ENCODE peak calls at places on chromosomes 4 and X, in ten cellular contexts. O is heart left ventricle, A is lower leg skin, P is tibial artery, U is fibroblast of pulmonary artery, M is thoracic aorta, B is body of pancreas, S is HCT116, Z is progenitor cell of endocrine pancreas, L is AG04450. K is an unnamed sample.

GRCh38 chr4:38034986-38035882 is 75.0 kb downstream of the PTTG2 start:
- DNase-seq in M (no peak), O (no peak), U (peak), P (no peak), A (peak), B (peak), L (peak), Z (no peak), S (peak), K (no peak)

GRCh38 chr4:153535735-153536494 is 69.8 kb downstream of the TMEM131L start:
- DNase-seq in S (no peak), B (no peak), A (no peak), O (no peak), Z (no peak), L (no peak), P (no peak), U (peak), M (no peak), K (no peak)

GRCh38 chrX:20435913-20436312 is 169.2 kb upstream of the RPS6KA3 start:
- DNase-seq in Z (no peak), A (no peak), B (no peak), M (no peak), O (no peak), S (no peak), P (no peak), U (no peak), L (no peak), K (no peak)

GRCh38 chrX:40722930-40723329 is 12.4 kb downstream of the MED14 start:
- DNase-seq in U (no peak), A (no peak), P (no peak), M (no peak), B (no peak), L (no peak), Z (no peak), S (no peak), O (no peak), K (no peak)

GRCh38 chr4:150209140-150209829 is 131.0 kb downstream of the DCLK2 start:
- DNase-seq in L (peak), Z (peak), A (no peak), M (no peak), P (peak), U (peak), B (peak), O (peak), S (peak), K (peak)

GRCh38 chr4:138158746-138159297 is 83.3 kb downstream of the SLC7A11 start:
- DNase-seq in P (no peak), M (no peak), Z (no peak), S (no peak), B (no peak), L (peak), A (no peak), U (peak), O (no peak), K (no peak)

GRCh38 chr4:4395849-4396627 is 9.1 kb downstream of the NSG1 start:
- DNase-seq in L (peak), B (no peak), M (no peak), S (no peak), A (no peak), Z (no peak), P (no peak), U (peak), O (no peak), K (no peak)

GRCh38 chrX:15849555-15849954 is 5.1 kb downstream of the AP1S2 start:
- DNase-seq in P (no peak), A (no peak), S (no peak), U (peak), M (no peak), Z (no peak), O (no peak), L (no peak), B (no peak), K (no peak)

GRCh38 chrX:136028383-136028984 is 43.2 kb downstream of the SLC9A6 start:
- DNase-seq in O (no peak), U (peak), M (no peak), P (no peak), B (no peak), A (no peak), Z (no peak), L (no peak), S (peak), K (no peak)

GRCh38 chrX:40866878-40867277 is 131.5 kb upstream of the MED14 start:
- DNase-seq in B (peak), M (no peak), A (no peak), L (no peak), O (peak), S (no peak), Z (no peak), P (no peak), U (peak), K (no peak)

GRCh38 chrX:107355533-107355932 is 93.9 kb upstream of the FRMPD3 start:
- DNase-seq in S (no peak), P (no peak), U (no peak), Z (no peak), B (no peak), M (no peak), A (no peak), O (no peak), L (no peak), K (no peak)

GRCh38 chr4:30929649-30930048 is 209.5 kb downstream of the PCDH7 start:
- DNase-seq in U (no peak), Z (no peak), O (no peak), A (no peak), L (no peak), S (no peak), P (no peak), B (no peak), M (no peak), K (no peak)

GRCh38 chr4:168800926-168801325 is 209.1 kb downstream of the CBR4 start:
- DNase-seq in S (no peak), A (no peak), Z (no peak), O (no peak), P (no peak), M (no peak), B (no peak), L (no peak), U (no peak), K (no peak)

GRCh38 chrX:112628288-112628687 is 51.5 kb downstream of the LHFPL1 start:
- DNase-seq in U (no peak), B (no peak), O (no peak), A (no peak), L (no peak), P (no peak), S (no peak), Z (no peak), M (no peak), K (no peak)

GRCh38 chr4:42152507-42153504 is at the start of gene BEND4:
- DNase-seq in U (no peak), B (no peak), A (no peak), Z (peak), L (no peak), P (no peak), S (no peak), O (no peak), M (no peak), K (no peak)

GRCh38 chrX:154083134-154083517 is 14.4 kb downstream of the MECP2 start:
- DNase-seq in P (no peak), S (no peak), Z (no peak), B (no peak), M (no peak), O (no peak), A (no peak), L (no peak), U (peak), K (no peak)

GRCh38 chrX:80828232-80828631 is 18.6 kb upstream of the BRWD3 start:
- DNase-seq in M (no peak), B (no peak), U (no peak), Z (no peak), A (no peak), P (no peak), L (no peak), S (no peak), O (no peak), K (no peak)

GRCh38 chrX:103376118-103376978 is at the start of gene BEX3:
- DNase-seq in U (peak), L (no peak), B (peak), P (peak), A (no peak), Z (peak), M (no peak), O (peak), S (no peak), K (no peak)

GRCh38 chrX:53317365-53318069 is 36.1 kb upstream of the IQSEC2 start:
- DNase-seq in L (no peak), A (peak), B (peak), P (peak), O (peak), U (peak), M (peak), Z (peak), S (no peak), K (peak)

GRCh38 chrX:26651755-26652154 is 435.8 kb downstream of the MAGEB5 start:
- DNase-seq in P (no peak), L (no peak), U (no peak), Z (no peak), S (no peak), B (no peak), A (no peak), M (no peak), O (no peak), K (no peak)

GRCh38 chr4:86558799-86559198 is 35.3 kb upstream of the PTPN13 start:
- DNase-seq in A (no peak), B (no peak), S (no peak), Z (no peak), U (no peak), M (no peak), L (no peak), O (no peak), P (no peak), K (no peak)

GRCh38 chr4:183164963-183165362 is 65.9 kb downstream of the WWC2 start:
- DNase-seq in M (no peak), P (no peak), A (no peak), S (no peak), B (no peak), O (no peak), L (no peak), Z (no peak), U (peak), K (no peak)

GRCh38 chrX:69222103-69223090 is 57.1 kb upstream of the PJA1 start:
- DNase-seq in B (peak), A (peak), Z (peak), O (peak), U (peak), L (peak), M (peak), P (peak), S (peak), K (peak)

GRCh38 chr4:244471-244870 is 60.8 kb downstream of the ZNF732 start:
- DNase-seq in L (no peak), P (peak), O (peak), M (no peak), Z (no peak), A (peak), S (peak), B (peak), U (peak), K (peak)

GRCh38 chrX:13750204-13750603 is 15.7 kb downstream of the OFD1 start:
- DNase-seq in S (peak), P (no peak), M (no peak), Z (no peak), O (no peak), B (peak), A (no peak), L (no peak), U (peak), K (no peak)

GRCh38 chrX:67614414-67614813 is 70.6 kb downstream of the AR start:
- DNase-seq in S (no peak), U (peak), O (no peak), L (no peak), B (no peak), M (no peak), A (no peak), P (no peak), Z (no peak), K (no peak)

GRCh38 chr4:40629401-40630334 is at the start of gene RBM47:
- DNase-seq in O (peak), Z (peak), B (peak), L (no peak), U (peak), M (no peak), A (peak), P (peak), S (peak), K (peak)

GRCh38 chr4:151553874-151554273 is 144.9 kb downstream of the FHIP1A start:
- DNase-seq in M (no peak), Z (no peak), A (no peak), P (no peak), L (no peak), B (no peak), S (no peak), U (no peak), O (no peak), K (no peak)

GRCh38 chrX:145464650-145465049 is 217.3 kb downstream of the SPANXN1 start:
- DNase-seq in O (no peak), S (no peak), P (no peak), A (no peak), M (no peak), Z (no peak), L (no peak), U (no peak), B (no peak), K (no peak)

GRCh38 chr4:126850286-126850685 is 782.5 kb upstream of the INTU start:
- DNase-seq in O (no peak), Z (no peak), M (no peak), A (no peak), S (peak), U (peak), B (no peak), P (no peak), L (peak), K (no peak)

GRCh38 chrX:139596068-139596467 is 65.5 kb downstream of the F9 start:
- DNase-seq in P (no peak), A (no peak), O (no peak), L (no peak), M (no peak), U (no peak), Z (no peak), B (no peak), S (no peak), K (no peak)

GRCh38 chrX:48465336-48465933 is 4.6 kb downstream of the SLC38A5 start:
- DNase-seq in B (no peak), A (no peak), Z (no peak), U (peak), L (peak), O (no peak), S (no peak), M (no peak), P (no peak), K (no peak)

GRCh38 chr4:172169871-172170270 is 356.7 kb downstream of the GALNTL6 start:
- DNase-seq in P (no peak), A (no peak), S (no peak), M (no peak), L (no peak), B (no peak), O (no peak), U (no peak), Z (no peak), K (no peak)

GRCh38 chrX:41720125-41720780 is 3.7 kb upstream of the GPR82 start:
- DNase-seq in S (no peak), M (no peak), Z (no peak), L (no peak), A (no peak), U (peak), P (no peak), O (no peak), B (no peak), K (peak)

GRCh38 chrX:104665691-104666090 is 99.7 kb downstream of the IL1RAPL2 start:
- DNase-seq in O (no peak), M (no peak), A (no peak), L (no peak), S (no peak), U (no peak), P (no peak), Z (no peak), B (no peak), K (no peak)

GRCh38 chrX:101257448-101258259 is 33.5 kb downstream of the TAF7L start:
- DNase-seq in M (no peak), O (no peak), B (no peak), L (peak), A (no peak), Z (no peak), P (no peak), S (no peak), U (no peak), K (no peak)

GRCh38 chr4:70315928-70316327 is 18.9 kb upstream of the CABS1 start:
- DNase-seq in A (no peak), L (no peak), S (peak), U (no peak), P (no peak), B (no peak), Z (no peak), O (no peak), M (no peak), K (no peak)

GRCh38 chr4:16884673-16885460 is 13.6 kb downstream of the LDB2 start:
- DNase-seq in S (no peak), Z (no peak), A (no peak), P (no peak), O (no peak), B (no peak), M (no peak), L (no peak), U (no peak), K (no peak)
- TF ChIP-seq CTCF in S (peak), Z (peak), A (no peak), P (no peak), O (peak), B (no peak), M (no peak), L (peak), U (no peak), K (no peak)

GRCh38 chrX:149510386-149510785 is 5.3 kb upstream of the IDS start:
- DNase-seq in S (no peak), A (no peak), L (no peak), Z (no peak), B (no peak), U (peak), M (no peak), O (no peak), P (no peak), K (no peak)
- TF ChIP-seq CTCF in S (peak), A (no peak), L (peak), Z (peak), B (no peak), U (peak), M (peak), O (no peak), P (no peak), K (no peak)

DNA sequence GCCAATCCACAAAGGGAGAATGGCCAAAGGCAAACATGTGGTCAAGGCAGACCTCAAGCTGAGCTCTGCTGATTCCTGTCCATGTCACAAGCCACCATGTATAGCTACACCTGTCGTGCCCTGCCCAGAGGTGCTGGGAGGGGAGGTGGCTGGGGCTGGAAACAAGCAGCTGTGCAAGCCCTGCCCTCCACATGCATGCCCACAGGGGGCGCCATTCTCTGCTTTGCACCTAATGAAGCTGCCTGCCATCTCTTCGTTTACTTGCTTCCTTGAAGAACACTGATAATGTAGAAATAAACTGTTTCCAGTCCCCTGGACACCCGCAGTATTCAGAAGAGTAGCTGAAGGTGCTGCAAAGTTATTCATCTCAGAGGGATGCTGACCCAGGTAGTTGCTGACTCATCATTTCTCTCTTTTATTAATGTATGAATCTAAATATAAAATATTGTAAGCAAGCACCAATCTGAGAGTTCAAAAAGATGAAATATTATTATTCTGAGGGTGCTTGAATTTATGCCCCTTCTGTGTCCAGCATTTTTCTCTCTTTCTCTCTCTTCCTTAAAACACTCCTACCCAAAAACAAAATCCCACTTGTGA is 278.6 kb downstream of the ADGRA3 start:
- DNase-seq in B (peak), U (peak), S (peak), O (no peak), Z (peak), A (no peak), P (no peak), M (no peak), L (no peak), K (no peak)
- TF ChIP-seq CTCF in B (peak), U (peak), S (peak), O (peak), Z (peak), A (no peak), P (no peak), M (no peak), L (peak), K (no peak)

DNA sequence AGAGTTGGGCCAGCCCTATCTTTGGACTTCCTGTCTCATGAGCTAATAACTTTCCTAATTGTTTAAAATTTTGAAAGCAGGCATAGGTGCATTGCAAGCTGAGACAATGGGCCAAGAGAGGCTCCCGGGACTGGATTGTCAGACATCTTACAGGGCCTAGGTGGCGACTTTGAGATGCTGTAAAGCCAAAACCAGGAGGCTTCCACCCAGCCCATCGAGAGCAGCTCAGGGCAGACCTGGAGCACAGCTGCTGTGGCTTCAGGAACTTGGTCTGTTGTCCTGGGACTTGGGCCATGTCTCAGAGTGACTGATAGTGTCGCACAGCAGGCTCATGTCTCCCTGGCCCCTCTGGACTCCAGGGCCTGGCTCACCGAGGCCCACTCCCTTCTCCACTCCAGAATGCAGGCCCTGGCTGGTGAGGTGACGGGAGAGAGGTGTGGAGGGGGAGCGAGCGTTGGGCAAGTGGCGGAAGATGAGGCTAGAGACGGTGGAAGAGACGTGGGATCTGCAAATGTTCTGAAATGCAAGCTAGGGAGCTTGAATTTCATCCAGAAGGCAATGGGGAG is 24.1 kb upstream of the MTM1 start:
- DNase-seq in O (peak), U (peak), P (no peak), A (no peak), S (no peak), Z (no peak), M (no peak), L (no peak), B (no peak), K (no peak)
- TF ChIP-seq CTCF in O (no peak), U (peak), P (no peak), A (no peak), S (no peak), Z (no peak), M (no peak), L (no peak), B (no peak), K (no peak)

GRCh38 chrX:8037593-8038348 is 110.6 kb upstream of the PNPLA4 start:
- DNase-seq in O (no peak), U (no peak), S (no peak), M (no peak), B (no peak), A (no peak), L (no peak), P (no peak), Z (no peak), K (no peak)

GRCh38 chrX:8044861-8045434 is 117.7 kb upstream of the PNPLA4 start:
- DNase-seq in L (no peak), U (peak), S (no peak), Z (no peak), A (no peak), P (no peak), O (no peak), B (no peak), M (no peak), K (no peak)

GRCh38 chrX:8043121-8043520 is 115.9 kb upstream of the PNPLA4 start:
- DNase-seq in Z (no peak), L (no peak), P (no peak), U (no peak), A (no peak), S (no peak), O (no peak), B (no peak), M (no peak), K (no peak)

GRCh38 chrX:8043546-8043945 is 116.3 kb upstream of the PNPLA4 start:
- DNase-seq in A (no peak), U (no peak), L (no peak), B (no peak), M (no peak), Z (no peak), P (no peak), S (no peak), O (no peak), K (no peak)

DNA sequence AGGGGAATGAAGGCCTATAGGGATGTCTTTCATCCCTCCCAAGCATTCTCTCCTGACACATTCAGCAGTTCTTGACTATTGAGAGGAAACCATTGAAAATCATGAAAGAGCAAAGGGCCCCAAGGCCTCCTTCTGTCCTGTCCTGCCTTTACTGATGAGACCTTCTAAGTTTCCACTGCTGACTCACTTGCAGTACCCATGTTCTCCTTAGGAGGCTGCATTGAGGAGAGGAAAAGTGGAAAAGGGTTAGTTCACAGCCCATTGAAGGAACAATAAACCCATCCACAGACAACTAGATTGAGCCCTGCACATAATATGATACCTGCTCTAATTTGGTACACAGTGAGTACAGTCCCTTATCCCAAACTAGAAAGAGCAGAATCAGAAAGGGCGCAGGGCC is 115.1 kb upstream of the PNPLA4 start:
- DNase-seq in B (no peak), S (no peak), P (no peak), M (no peak), L (no peak), Z (no peak), U (no peak), O (no peak), A (no peak), K (no peak)
- TF ChIP-seq CTCF in B (no peak), S (no peak), P (no peak), M (no peak), L (no peak), Z (peak), U (no peak), O (peak), A (no peak), K (no peak)

K was measured in activated B cell treated with CpG ODN at 0.5 μM for 24 hours.